ENCODE peak calls at places on chromosomes 11 and 22, in seven cellular contexts. One of them, this sample, is unnamed.

GRCh38 chr11:74493816-74494630 is 499 bp upstream of the LIPT2 start:
- DNase-seq in fibroblast of mammary gland: peak; percentile 87
- DNase-seq in A549: peak; percentile 33
- DNase-seq in PC-9: peak; percentile 71
- DNase-seq in lung: no peak
- DNase-seq in left ventricle myocardium inferior: no peak
- DNase-seq in fibroblast of lung: no peak
- DNase-seq in this sample: peak; percentile 79

GRCh38 chr22:47281126-47282106 is 519.0 kb downstream of the TBC1D22A start:
- DNase-seq in A549: no peak
- DNase-seq in lung: no peak
- DNase-seq in left ventricle myocardium inferior: no peak
- DNase-seq in PC-9: no peak
- DNase-seq in fibroblast of mammary gland: peak; percentile 41
- DNase-seq in fibroblast of lung: peak; percentile 66
- DNase-seq in this sample: no peak

GRCh38 chr11:14891143-14892035 is 642 bp downstream of the CYP2R1 start:
- DNase-seq in fibroblast of mammary gland: peak; percentile 81
- DNase-seq in fibroblast of lung: peak; percentile 88
- DNase-seq in lung: peak; percentile 91
- DNase-seq in PC-9: peak; percentile 80
- DNase-seq in A549: peak; percentile 94
- DNase-seq in left ventricle myocardium inferior: peak; percentile 87
- DNase-seq in this sample: peak; percentile 91

GRCh38 chr11:34890812-34891211 is 25.4 kb downstream of the APIP start:
- DNase-seq in PC-9: no peak
- DNase-seq in fibroblast of mammary gland: peak; percentile 63
- DNase-seq in A549: peak; percentile 68
- DNase-seq in lung: no peak
- DNase-seq in fibroblast of lung: peak; percentile 42
- DNase-seq in left ventricle myocardium inferior: no peak
- DNase-seq in this sample: peak; percentile 74

GRCh38 chr22:36922752-36923457 is 9.5 kb downstream of the CSF2RB start:
- DNase-seq in PC-9: no peak
- DNase-seq in left ventricle myocardium inferior: no peak
- DNase-seq in fibroblast of mammary gland: no peak
- DNase-seq in lung: no peak
- DNase-seq in fibroblast of lung: no peak
- DNase-seq in A549: no peak
- DNase-seq in this sample: no peak

GRCh38 chr11:2100361-2101170 is 38.6 kb downstream of the IGF2 start:
- DNase-seq in PC-9: no peak
- DNase-seq in fibroblast of mammary gland: no peak
- DNase-seq in fibroblast of lung: no peak
- DNase-seq in left ventricle myocardium inferior: peak; percentile 65
- DNase-seq in lung: no peak
- DNase-seq in A549: no peak
- DNase-seq in this sample: no peak

GRCh38 chr11:130121430-130121978 is 38.1 kb upstream of the ST14 start:
- DNase-seq in fibroblast of lung: peak; percentile 88
- DNase-seq in left ventricle myocardium inferior: no peak
- DNase-seq in lung: no peak
- DNase-seq in fibroblast of mammary gland: peak; percentile 77
- DNase-seq in PC-9: no peak
- DNase-seq in A549: no peak
- DNase-seq in this sample: peak; percentile 34

GRCh38 chr11:83938148-83938547 is 652.0 kb upstream of the CCDC90B start:
- DNase-seq in lung: no peak
- DNase-seq in A549: no peak
- DNase-seq in fibroblast of lung: no peak
- DNase-seq in PC-9: no peak
- DNase-seq in fibroblast of mammary gland: no peak
- DNase-seq in left ventricle myocardium inferior: no peak
- DNase-seq in this sample: no peak

GRCh38 chr22:32926600-32926999 is 125.1 kb downstream of the TIMP3 start:
- DNase-seq in fibroblast of mammary gland: peak; percentile 43
- DNase-seq in A549: peak; percentile 27
- DNase-seq in left ventricle myocardium inferior: no peak
- DNase-seq in fibroblast of lung: peak; percentile 25
- DNase-seq in PC-9: no peak
- DNase-seq in lung: no peak
- DNase-seq in this sample: peak; percentile 52

GRCh38 chr11:69241844-69242582 is 51.9 kb upstream of the MYEOV start:
- DNase-seq in A549: no peak
- DNase-seq in PC-9: no peak
- DNase-seq in fibroblast of mammary gland: no peak
- DNase-seq in left ventricle myocardium inferior: no peak
- DNase-seq in fibroblast of lung: no peak
- DNase-seq in lung: no peak
- DNase-seq in this sample: no peak

GRCh38 chr11:117815262-117815803 is 9.2 kb downstream of the FXYD2 start:
- DNase-seq in A549: no peak
- DNase-seq in fibroblast of lung: no peak
- DNase-seq in fibroblast of mammary gland: no peak
- DNase-seq in PC-9: no peak
- DNase-seq in lung: no peak
- DNase-seq in left ventricle myocardium inferior: no peak
- DNase-seq in this sample: no peak

GRCh38 chr11:72411623-72412532 is 22.5 kb downstream of the CLPB start:
- DNase-seq in left ventricle myocardium inferior: no peak
- DNase-seq in lung: no peak
- DNase-seq in PC-9: no peak
- DNase-seq in fibroblast of lung: peak; percentile 19
- DNase-seq in A549: no peak
- DNase-seq in fibroblast of mammary gland: no peak
- DNase-seq in this sample: no peak

GRCh38 chr11:16773981-16774710 is 35.7 kb downstream of the C11orf58 start:
- DNase-seq in fibroblast of lung: no peak
- DNase-seq in lung: no peak
- DNase-seq in left ventricle myocardium inferior: no peak
- DNase-seq in PC-9: no peak
- DNase-seq in fibroblast of mammary gland: no peak
- DNase-seq in A549: no peak
- DNase-seq in this sample: no peak

GRCh38 chr11:119878990-119879389 is 150.0 kb upstream of the NECTIN1 start:
- DNase-seq in fibroblast of lung: no peak
- DNase-seq in left ventricle myocardium inferior: no peak
- DNase-seq in fibroblast of mammary gland: no peak
- DNase-seq in lung: no peak
- DNase-seq in PC-9: no peak
- DNase-seq in A549: no peak
- DNase-seq in this sample: no peak

GRCh38 chr11:122772945-122773344 is 65.4 kb upstream of the CRTAM start:
- DNase-seq in fibroblast of mammary gland: peak; percentile 66
- DNase-seq in PC-9: no peak
- DNase-seq in left ventricle myocardium inferior: no peak
- DNase-seq in fibroblast of lung: peak; percentile 78
- DNase-seq in lung: no peak
- DNase-seq in A549: peak; percentile 33
- DNase-seq in this sample: peak; percentile 58

GRCh38 chr11:45444796-45445195 is 158.7 kb upstream of the SYT13 start:
- DNase-seq in left ventricle myocardium inferior: no peak
- DNase-seq in lung: no peak
- DNase-seq in A549: peak; percentile 23
- DNase-seq in PC-9: no peak
- DNase-seq in fibroblast of mammary gland: no peak
- DNase-seq in fibroblast of lung: no peak
- DNase-seq in this sample: no peak

GRCh38 chr11:73141309-73142127 is 600 bp downstream of the FCHSD2 start:
- DNase-seq in lung: peak; percentile 71
- DNase-seq in left ventricle myocardium inferior: peak; percentile 83
- DNase-seq in PC-9: peak; percentile 74
- DNase-seq in fibroblast of mammary gland: peak; percentile 55
- DNase-seq in fibroblast of lung: peak; percentile 77
- DNase-seq in A549: peak; percentile 73
- DNase-seq in this sample: peak; percentile 73

GRCh38 chr11:123030517-123030916 is 31.4 kb downstream of the HSPA8 start:
- DNase-seq in lung: no peak
- DNase-seq in A549: no peak
- DNase-seq in fibroblast of lung: no peak
- DNase-seq in PC-9: no peak
- DNase-seq in fibroblast of mammary gland: no peak
- DNase-seq in left ventricle myocardium inferior: no peak
- DNase-seq in this sample: no peak

GRCh38 chr22:33958741-33959140 is 38.5 kb upstream of the LARGE1 start:
- DNase-seq in fibroblast of mammary gland: no peak
- DNase-seq in fibroblast of lung: no peak
- DNase-seq in left ventricle myocardium inferior: no peak
- DNase-seq in A549: no peak
- DNase-seq in lung: no peak
- DNase-seq in PC-9: no peak
- DNase-seq in this sample: no peak

GRCh38 chr22:33957086-33957485 is 36.8 kb upstream of the LARGE1 start:
- DNase-seq in A549: no peak
- DNase-seq in left ventricle myocardium inferior: no peak
- DNase-seq in fibroblast of mammary gland: no peak
- DNase-seq in fibroblast of lung: no peak
- DNase-seq in lung: no peak
- DNase-seq in PC-9: no peak
- DNase-seq in this sample: no peak

DNA sequence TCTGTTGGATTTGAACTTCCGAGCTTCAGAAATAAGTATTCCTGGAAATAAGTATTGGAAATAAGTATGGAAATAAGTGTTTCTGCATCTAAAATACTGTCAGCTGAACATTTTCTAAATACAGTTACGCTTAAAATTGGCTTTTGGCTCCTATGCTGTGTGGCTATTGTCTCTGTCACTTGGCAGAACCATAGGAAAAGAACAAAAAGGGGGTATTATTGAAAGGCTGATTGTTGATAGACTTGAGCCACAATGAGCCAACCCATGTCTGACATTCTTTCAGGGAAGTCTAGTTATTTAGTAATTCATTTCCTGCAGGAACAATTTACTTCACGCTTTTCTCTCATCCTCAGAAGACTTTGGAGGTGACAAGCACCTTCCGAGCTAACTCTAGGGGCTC is 32.5 kb upstream of the LARGE1 start:
- DNase-seq in lung: no peak
- DNase-seq in PC-9: no peak
- DNase-seq in fibroblast of mammary gland: no peak
- DNase-seq in left ventricle myocardium inferior: no peak
- DNase-seq in fibroblast of lung: no peak
- DNase-seq in A549: no peak
- DNase-seq in this sample: no peak
- H3K4me3 ChIP-seq in lung: no peak overlapping the region
- H3K4me3 ChIP-seq in PC-9: no peak overlapping the region
- H3K4me3 ChIP-seq in fibroblast of mammary gland: no peak overlapping the region
- H3K4me3 ChIP-seq in left ventricle myocardium inferior: no peak overlapping the region
- H3K4me3 ChIP-seq in fibroblast of lung: no peak overlapping the region
- H3K4me3 ChIP-seq in A549: no peak overlapping the region
- H3K4me3 ChIP-seq in this sample: no peak overlapping the region

GRCh38 chr11:26583550-26583949 is 11.5 kb upstream of the MUC15 start:
- DNase-seq in PC-9: peak; percentile 38
- DNase-seq in fibroblast of lung: no peak
- DNase-seq in left ventricle myocardium inferior: no peak
- DNase-seq in lung: peak; percentile 75
- DNase-seq in A549: peak; percentile 20
- DNase-seq in fibroblast of mammary gland: peak; percentile 80
- DNase-seq in this sample: peak; percentile 87
- H3K4me3 ChIP-seq in PC-9: no peak overlapping the region
- H3K4me3 ChIP-seq in fibroblast of lung: no peak overlapping the region
- H3K4me3 ChIP-seq in left ventricle myocardium inferior: no peak overlapping the region
- H3K4me3 ChIP-seq in lung: no peak overlapping the region
- H3K4me3 ChIP-seq in A549: no peak overlapping the region
- H3K4me3 ChIP-seq in fibroblast of mammary gland: no peak overlapping the region
- H3K4me3 ChIP-seq in this sample: no peak overlapping the region

DNA sequence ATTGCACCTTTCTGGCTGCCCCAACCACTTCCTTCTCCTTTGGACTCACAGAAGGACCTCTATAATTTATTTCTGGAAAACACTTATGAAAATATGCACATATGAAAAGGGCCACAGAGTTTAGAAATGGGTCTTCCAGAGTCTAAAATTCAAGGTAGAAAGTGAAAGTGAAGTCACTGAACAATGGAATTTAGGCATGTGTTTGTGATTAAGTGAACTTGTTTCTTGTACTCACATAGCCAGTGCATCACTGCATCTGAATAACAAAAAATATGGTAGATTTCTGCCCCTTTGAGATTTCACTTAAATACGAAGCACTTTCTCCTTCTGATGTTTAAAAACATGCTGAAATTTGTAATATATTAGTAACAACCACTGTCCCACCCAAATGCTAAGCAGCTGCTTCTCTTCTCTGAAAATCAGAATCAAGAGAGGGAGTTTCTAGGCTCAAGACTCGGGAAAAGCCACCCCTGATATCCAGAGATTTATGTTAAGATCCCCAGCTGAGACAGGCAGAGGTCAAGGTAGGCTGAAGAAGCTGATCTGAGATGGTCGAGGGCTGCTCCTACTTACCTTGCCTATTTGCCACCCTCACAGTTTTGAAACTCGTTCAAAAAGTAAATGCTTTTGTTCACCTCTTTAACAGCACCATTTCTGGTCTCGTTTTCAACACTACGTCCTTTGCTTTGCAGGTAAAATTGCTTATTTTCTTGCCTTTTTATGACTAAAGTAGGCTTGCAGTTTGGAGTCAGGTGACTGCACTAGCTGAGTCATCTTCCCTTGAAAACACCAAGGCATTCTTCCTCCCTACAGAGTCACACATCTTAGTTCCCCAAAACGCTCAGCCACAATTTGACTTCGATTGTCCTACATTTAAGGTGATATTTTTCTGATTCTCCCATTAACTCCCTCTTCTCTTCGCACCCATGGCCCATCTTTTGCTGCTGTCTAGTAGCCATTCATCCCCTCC is at the start of gene XKR3:
- DNase-seq in fibroblast of lung: no peak
- DNase-seq in A549: no peak
- DNase-seq in lung: no peak
- DNase-seq in fibroblast of mammary gland: peak; percentile 74
- DNase-seq in PC-9: no peak
- DNase-seq in left ventricle myocardium inferior: no peak
- DNase-seq in this sample: no peak
- H3K4me3 ChIP-seq in fibroblast of lung: no peak within 1 kb of the TSS
- H3K4me3 ChIP-seq in A549: no peak within 1 kb of the TSS
- H3K4me3 ChIP-seq in lung: no peak within 1 kb of the TSS
- H3K4me3 ChIP-seq in fibroblast of mammary gland: no peak within 1 kb of the TSS
- H3K4me3 ChIP-seq in PC-9: peak within 1 kb of the TSS; percentile 35
- H3K4me3 ChIP-seq in left ventricle myocardium inferior: peak within 1 kb of the TSS; percentile 10
- H3K4me3 ChIP-seq in this sample: no peak within 1 kb of the TSS

DNA sequence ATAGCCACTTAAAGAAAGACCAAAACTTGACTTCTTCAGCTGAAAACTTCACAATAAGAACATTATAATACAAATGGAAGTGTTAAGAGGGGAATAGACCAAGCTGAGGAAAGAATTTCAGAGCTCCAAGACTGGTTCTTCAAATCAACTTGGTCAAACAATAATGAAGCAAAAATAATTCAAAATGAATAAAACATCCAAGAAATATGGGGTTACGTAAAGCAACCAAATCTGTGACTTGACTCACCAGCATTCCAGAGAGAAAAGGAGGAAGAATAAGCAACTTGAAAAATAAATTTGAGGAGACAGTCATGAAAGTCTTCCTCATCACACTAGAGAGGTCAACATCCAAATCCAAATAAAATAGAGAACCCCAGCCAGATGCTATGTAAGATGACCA is 31.4 kb downstream of the XKR3 start:
- DNase-seq in fibroblast of lung: no peak
- DNase-seq in left ventricle myocardium inferior: no peak
- DNase-seq in A549: no peak
- DNase-seq in fibroblast of mammary gland: no peak
- DNase-seq in PC-9: no peak
- DNase-seq in lung: no peak
- DNase-seq in this sample: no peak
- H3K4me3 ChIP-seq in fibroblast of lung: no peak overlapping the region
- H3K4me3 ChIP-seq in left ventricle myocardium inferior: no peak overlapping the region
- H3K4me3 ChIP-seq in A549: no peak overlapping the region
- H3K4me3 ChIP-seq in fibroblast of mammary gland: no peak overlapping the region
- H3K4me3 ChIP-seq in PC-9: no peak overlapping the region
- H3K4me3 ChIP-seq in lung: no peak overlapping the region
- H3K4me3 ChIP-seq in this sample: no peak overlapping the region

GRCh38 chr22:24494535-24495364 is at the start of gene UPB1:
- DNase-seq in fibroblast of mammary gland: no peak
- DNase-seq in PC-9: no peak
- DNase-seq in left ventricle myocardium inferior: no peak
- DNase-seq in fibroblast of lung: no peak
- DNase-seq in A549: no peak
- DNase-seq in lung: no peak
- DNase-seq in this sample: no peak
- H3K4me3 ChIP-seq in fibroblast of mammary gland: no peak within 1 kb of the TSS
- H3K4me3 ChIP-seq in PC-9: no peak within 1 kb of the TSS
- H3K4me3 ChIP-seq in left ventricle myocardium inferior: peak within 1 kb of the TSS; percentile 51
- H3K4me3 ChIP-seq in fibroblast of lung: peak within 1 kb of the TSS; percentile 10
- H3K4me3 ChIP-seq in A549: no peak within 1 kb of the TSS
- H3K4me3 ChIP-seq in lung: no peak within 1 kb of the TSS
- H3K4me3 ChIP-seq in this sample: no peak within 1 kb of the TSS